ENCODE peak calls at places on chromosomes 2 and 18, in four cellular contexts. F is OCI-LY7, C is GM23338, W is PC-3. L is an unnamed sample.

GRCh38 chr18:37457337-37457736 is 108.3 kb downstream of the CELF4 start:
- DNase-seq in F (no peak), C (no peak), W (no peak), L (no peak)

GRCh38 chr2:28747714-28748113 is 3.9 kb upstream of the PPP1CB start:
- DNase-seq in F (no peak), C (no peak), W (peak; percentile 43), L (no peak)

GRCh38 chr18:31100598-31101147 is 1.5 kb downstream of the DSC2 start:
- DNase-seq in F (no peak), C (peak; percentile 88), W (no peak), L (peak; percentile 43)

GRCh38 chr2:172655838-172656573 is 79.6 kb upstream of the RAPGEF4 start:
- DNase-seq in F (no peak), C (peak; percentile 8), W (peak; percentile 70), L (no peak)

GRCh38 chr2:69131983-69132675 is 119.2 kb downstream of the ANTXR1 start:
- DNase-seq in F (no peak), C (no peak), W (peak; percentile 95), L (no peak)

GRCh38 chr2:86622409-86622877 is 1.2 kb downstream of the RNF103 start:
- DNase-seq in F (peak; percentile 49), C (peak; percentile 45), W (peak; percentile 40), L (peak; percentile 43)

GRCh38 chr2:108616731-108617161 is 82.5 kb downstream of the LIMS1 start:
- DNase-seq in F (no peak), C (no peak), W (peak; percentile 91), L (no peak)

GRCh38 chr2:98771771-98772521 is 41.0 kb upstream of the MGAT4A start:
- DNase-seq in F (peak; percentile 73), C (no peak), W (no peak), L (no peak)

GRCh38 chr2:20449501-20450200 is 2.8 kb downstream of the RHOB start:
- DNase-seq in F (no peak), C (no peak), W (no peak), L (peak; percentile 32)

GRCh38 chr2:236828820-236829219 is 256.9 kb upstream of the COPS8 start:
- DNase-seq in F (no peak), C (no peak), W (no peak), L (peak; percentile 71)

GRCh38 chr2:65450810-65451209 is 18.4 kb upstream of the SPRED2 start:
- DNase-seq in F (no peak), C (no peak), W (no peak), L (no peak)

GRCh38 chr2:9779572-9780264 is 63.6 kb upstream of the TAF1B start:
- DNase-seq in F (peak; percentile 66), C (no peak), W (no peak), L (no peak)

DNA sequence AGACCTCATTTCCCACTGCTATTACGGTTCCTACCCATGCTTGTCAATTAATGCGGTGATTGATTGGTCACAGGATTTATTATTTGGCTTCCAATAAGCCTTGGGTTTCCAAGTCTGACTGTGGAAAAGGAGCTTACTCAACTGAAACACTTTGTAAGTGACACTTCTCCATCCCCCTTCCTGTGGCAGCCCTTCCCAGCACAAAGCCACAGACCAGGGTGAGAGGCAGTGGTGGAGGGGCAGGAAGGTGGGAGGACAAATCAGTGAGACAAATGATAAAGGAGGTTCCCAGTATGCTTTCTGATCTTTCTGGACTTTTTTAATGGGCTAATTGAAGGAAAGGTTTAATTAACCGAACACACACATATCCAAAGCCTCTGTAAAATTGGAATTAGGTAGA is 26.8 kb upstream of the CTLA4 start:
- DNase-seq in F (no peak), C (no peak), W (no peak), L (no peak)
- TF ChIP-seq EZH2phosphoT487 in F (no peak), C (no peak), W (no peak), L (no peak)

GRCh38 chr2:192265751-192266150 is 71.0 kb upstream of the TMEFF2 start:
- DNase-seq in F (no peak), C (no peak), W (no peak), L (no peak)

DNA sequence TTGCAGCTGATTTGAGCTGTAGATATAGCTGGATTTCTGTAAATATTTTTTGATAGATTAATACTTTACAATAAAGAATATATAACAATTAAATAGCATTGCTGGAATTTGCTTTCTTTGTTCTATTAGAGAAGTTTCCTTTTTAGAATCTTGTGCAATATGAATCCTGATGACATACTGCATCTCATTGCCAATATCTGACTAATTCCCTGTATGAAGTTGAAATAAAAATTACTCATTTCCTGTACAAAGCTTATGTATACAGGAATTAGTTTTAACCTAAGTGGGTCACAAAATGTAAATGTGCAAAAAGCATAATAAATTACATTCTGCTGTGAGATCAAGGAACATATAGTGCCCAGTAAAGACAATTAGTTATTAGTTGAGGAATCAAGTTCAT is 72.8 kb upstream of the TMEFF2 start:
- DNase-seq in F (no peak), C (no peak), W (peak; percentile 87), L (no peak)
- TF ChIP-seq EZH2phosphoT487 in F (no peak), C (no peak), W (no peak), L (no peak)

DNA sequence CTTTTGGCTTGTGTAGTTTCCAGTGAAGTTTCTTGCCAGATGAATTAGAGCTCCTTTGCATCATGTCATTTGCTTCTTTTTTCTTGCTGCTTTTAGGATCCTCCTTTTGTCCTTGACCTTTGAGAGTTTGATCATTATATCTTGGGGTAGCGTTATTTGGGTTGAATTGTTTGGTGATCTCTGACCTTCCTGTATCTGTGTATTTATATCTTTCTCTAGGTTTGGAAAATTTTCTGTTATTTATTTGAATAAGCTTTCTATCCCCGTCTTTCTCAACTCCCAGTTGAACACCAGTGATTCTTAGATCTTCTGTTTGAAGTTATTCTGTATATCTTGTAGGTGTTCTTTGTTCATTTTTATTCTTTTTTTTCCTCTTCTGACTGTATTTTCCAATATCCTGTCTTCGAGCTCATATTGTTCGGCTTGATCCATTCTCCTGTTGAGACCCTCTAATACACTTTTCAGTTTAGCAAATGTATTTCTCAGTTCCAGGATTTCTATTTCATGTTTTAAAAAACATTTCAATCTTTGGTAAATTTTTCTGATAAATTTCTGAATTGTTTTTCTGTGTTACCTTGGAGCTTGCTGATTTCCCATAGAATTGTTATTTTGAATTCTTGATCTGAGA is 20.8 kb downstream of the GALNT1 start:
- DNase-seq in F (no peak), C (no peak), W (no peak), L (no peak)
- TF ChIP-seq EZH2phosphoT487 in F (no peak), C (no peak), W (no peak), L (no peak)

GRCh38 chr18:75544051-75544481 is 116.6 kb upstream of the SMIM21 start:
- DNase-seq in F (no peak), C (no peak), W (no peak), L (no peak)

GRCh38 chr18:75544496-75544895 is 117.0 kb upstream of the SMIM21 start:
- DNase-seq in F (no peak), C (no peak), W (no peak), L (no peak)

GRCh38 chr18:75545189-75545588 is 117.7 kb upstream of the SMIM21 start:
- DNase-seq in F (no peak), C (no peak), W (no peak), L (no peak)

GRCh38 chr18:75548353-75548752 is 120.8 kb upstream of the SMIM21 start:
- DNase-seq in F (no peak), C (peak; percentile 67), W (no peak), L (peak; percentile 38)

DNA sequence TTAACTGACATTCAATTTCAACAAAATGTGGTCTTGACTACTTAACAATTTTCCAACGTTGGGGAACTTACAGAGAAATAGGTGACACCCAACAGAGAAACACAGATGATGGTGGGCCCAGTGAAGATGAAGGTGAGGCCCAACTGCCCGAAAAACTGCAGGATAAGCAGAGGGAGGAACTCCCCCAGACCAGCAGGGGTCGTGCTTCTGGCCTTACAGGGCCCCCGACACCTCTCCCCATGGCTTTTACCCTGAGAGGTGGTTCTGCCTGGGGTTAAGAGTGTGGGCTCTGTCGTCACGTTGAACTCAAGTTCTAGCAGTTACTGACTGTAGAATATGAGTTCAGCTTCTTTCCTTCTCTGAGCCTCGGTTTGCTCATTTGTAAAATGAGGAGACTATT is 119.5 kb upstream of the SMIM21 start:
- DNase-seq in F (no peak), C (peak; percentile 24), W (no peak), L (no peak)
- TF ChIP-seq EZH2phosphoT487 in F (no peak), C (no peak), W (no peak), L (no peak)

GRCh38 chr18:46341989-46342525 is 237.9 kb downstream of the HAUS1 start:
- DNase-seq in F (no peak), C (no peak), W (no peak), L (no peak)
- TF ChIP-seq EZH2phosphoT487 in F (no peak), C (no peak), W (no peak), L (no peak)

DNA sequence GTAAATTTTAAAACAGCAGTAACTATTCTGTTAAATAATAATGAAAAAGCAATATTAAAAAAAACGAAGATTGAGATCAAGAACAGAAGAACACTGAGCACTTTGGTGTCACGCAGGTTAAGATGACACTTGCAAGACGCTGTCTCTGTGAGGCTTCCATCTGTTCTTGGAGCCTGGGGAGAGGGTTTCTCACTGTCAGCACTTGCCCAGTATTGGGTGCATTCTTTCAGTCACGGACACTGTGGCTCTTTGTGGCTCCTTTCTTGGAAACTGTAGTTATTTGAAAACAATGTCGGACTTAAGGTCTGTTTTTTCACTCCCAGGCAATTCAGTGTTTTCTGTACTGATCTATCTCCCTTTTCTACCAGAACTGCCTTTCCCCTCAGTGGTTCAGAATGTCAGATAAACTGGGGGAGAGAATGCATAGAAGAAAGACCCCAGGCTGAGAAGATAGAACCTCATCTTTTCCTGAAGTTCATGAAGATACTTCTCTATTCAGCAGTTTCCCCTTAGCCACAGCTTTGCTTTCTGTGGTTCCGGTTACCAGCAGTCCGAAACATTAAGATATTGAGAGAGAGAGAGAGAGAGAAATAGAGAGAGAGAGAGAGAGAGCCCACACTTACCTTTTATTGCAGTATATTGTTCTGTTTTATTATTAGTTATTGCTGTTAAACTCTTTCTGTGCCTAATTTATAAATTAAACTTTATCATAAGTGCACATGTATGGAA is 283.3 kb downstream of the DCDC2C start:
- DNase-seq in F (no peak), C (no peak), W (no peak), L (no peak)
- TF ChIP-seq EZH2phosphoT487 in F (no peak), C (no peak), W (no peak), L (no peak)